ENCODE peak calls at places on chromosome 11, in nine cellular contexts. M is B cell; F is naive thymus-derived CD8-positive, alpha-beta T cell; K is omental fat pad; B is T follicular helper cell; U is non-pigmented ciliary epithelial cell; G is activated T-cell treated with anti-CD3 and anti-CD28 coated beads, Interleukin-2, amount 50 U/mL, for 72 hours; I is activated CD8-positive, alpha-beta memory T cell treated with anti-CD3 and anti-CD28 coated beads for 1 hour; T is neural progenitor cell. V is an unnamed sample.

GRCh38 chr11:84819128-84819527 is 808.0 kb downstream of the DLG2 start:
- DNase-seq in M (no peak), T (no peak), B (no peak), U (no peak), K (no peak), I (no peak), F (no peak), G (no peak), V (no peak)

GRCh38 chr11:45285931-45286632 is at the start of gene SYT13:
- DNase-seq in B (no peak), K (no peak), M (no peak), G (no peak), U (no peak), I (no peak), F (peak), T (peak), V (no peak)

GRCh38 chr11:102577723-102578122 is 47.2 kb upstream of the MMP7 start:
- DNase-seq in M (no peak), T (no peak), K (no peak), G (no peak), I (no peak), U (no peak), F (no peak), B (no peak), V (no peak)

GRCh38 chr11:62401356-62401755 is 17.5 kb upstream of the SCGB1A1 start:
- DNase-seq in T (no peak), M (no peak), G (no peak), B (no peak), U (no peak), F (no peak), K (no peak), I (no peak), V (no peak)

GRCh38 chr11:47606731-47607130 is 12.5 kb upstream of the C1QTNF4 start:
- DNase-seq in I (no peak), K (no peak), F (no peak), M (no peak), T (no peak), B (no peak), G (no peak), U (no peak), V (no peak)

GRCh38 chr11:64694821-64695365 is 28.1 kb downstream of the NRXN2 start:
- DNase-seq in M (peak), T (peak), K (no peak), U (no peak), B (no peak), G (no peak), I (no peak), F (no peak), V (no peak)

GRCh38 chr11:31325162-31325561 is 44.4 kb downstream of the DCDC1 start:
- DNase-seq in G (no peak), U (peak), I (no peak), F (no peak), K (no peak), B (no peak), T (no peak), M (no peak), V (no peak)

GRCh38 chr11:356610-357009 is 12.7 kb upstream of the B4GALNT4 start:
- DNase-seq in I (no peak), T (no peak), M (no peak), F (no peak), G (no peak), U (no peak), K (no peak), B (no peak), V (no peak)

GRCh38 chr11:8985462-8985861 is 18.3 kb downstream of the NRIP3 start:
- DNase-seq in K (no peak), G (no peak), F (no peak), B (no peak), T (no peak), M (no peak), I (no peak), U (no peak), V (no peak)